ENCODE peak calls at places on chromosomes 3 and 15, in eight cellular contexts. Z, Y, I, F, S, R, D and C are unnamed samples.

GRCh38 chr15:39786444-39787056 is 3.9 kb upstream of the FSIP1 start:
- DNase-seq in Z (peak), F (peak), R (no peak), S (no peak), Y (no peak), I (no peak), D (peak), C (no peak)

GRCh38 chr3:57752307-57752706 is 3.8 kb upstream of the SLMAP start:
- DNase-seq in S (no peak), Z (peak), D (no peak), R (no peak), I (no peak), Y (no peak), F (no peak), C (no peak)

GRCh38 chr3:67976683-67977082 is 322.3 kb upstream of the SUCLG2 start:
- DNase-seq in Z (no peak), D (no peak), I (no peak), S (no peak), Y (no peak), F (no peak), R (no peak), C (no peak)

GRCh38 chr3:100992086-100993033 is 861 bp downstream of the ABI3BP start:
- DNase-seq in S (no peak), D (no peak), Z (peak), R (no peak), F (no peak), Y (no peak), I (no peak), C (no peak)

GRCh38 chr15:94052711-94053110 is 178.7 kb upstream of the MCTP2 start:
- DNase-seq in D (no peak), R (no peak), F (no peak), Z (no peak), I (no peak), Y (no peak), S (no peak), C (no peak)

GRCh38 chr15:99401971-99402732 is 150.9 kb downstream of the LRRC28 start:
- DNase-seq in F (no peak), R (no peak), Z (no peak), S (no peak), D (no peak), I (no peak), Y (no peak), C (no peak)

GRCh38 chr3:172711457-172711800 is 562 bp upstream of the NCEH1 start:
- DNase-seq in Y (no peak), Z (no peak), I (no peak), D (no peak), R (no peak), S (no peak), F (no peak), C (no peak)

GRCh38 chr3:47849186-47850061 is 46.5 kb downstream of the DHX30 start:
- DNase-seq in Y (no peak), D (no peak), I (no peak), S (no peak), Z (no peak), F (no peak), R (no peak), C (no peak)

GRCh38 chr3:128726691-128727031 is 678 bp downstream of the RAB7A start:
- DNase-seq in F (no peak), Z (peak), D (no peak), R (peak), I (peak), Y (peak), S (no peak), C (no peak)

GRCh38 chr15:28955160-28955502 is 69.4 kb downstream of the APBA2 start:
- DNase-seq in Z (peak), F (no peak), R (no peak), S (no peak), I (no peak), D (peak), Y (no peak), C (no peak)

GRCh38 chr15:48046813-48047483 is 73.8 kb upstream of the SLC24A5 start:
- DNase-seq in F (no peak), D (peak), Z (no peak), I (no peak), S (no peak), R (no peak), Y (no peak), C (no peak)

GRCh38 chr3:145869958-145870357 is 291.0 kb downstream of the PLOD2 start:
- DNase-seq in D (no peak), R (no peak), F (no peak), Z (no peak), Y (no peak), S (no peak), I (no peak), C (no peak)

GRCh38 chr3:30343067-30343831 is 263.2 kb upstream of the TGFBR2 start:
- DNase-seq in I (no peak), R (no peak), Y (no peak), S (no peak), F (no peak), Z (no peak), D (no peak), C (no peak)

GRCh38 chr15:31511707-31512310 is 185.2 kb downstream of the KLF13 start:
- DNase-seq in Z (no peak), F (no peak), I (no peak), R (no peak), S (no peak), Y (no peak), D (no peak), C (no peak)

GRCh38 chr3:150069633-150070032 is 98.9 kb upstream of the PFN2 start:
- DNase-seq in Y (no peak), F (no peak), R (no peak), D (no peak), S (no peak), Z (no peak), I (no peak), C (no peak)

GRCh38 chr15:101411085-101411484 is 78.4 kb downstream of the PCSK6 start:
- DNase-seq in I (no peak), Y (no peak), S (no peak), R (no peak), Z (no peak), F (no peak), D (no peak), C (peak)

GRCh38 chr3:8223766-8224165 is 277.9 kb upstream of the LMCD1 start:
- DNase-seq in F (no peak), R (no peak), Y (no peak), I (no peak), Z (no peak), S (no peak), D (no peak), C (no peak)

GRCh38 chr3:142209655-142210054 is 15.7 kb downstream of the GK5 start:
- DNase-seq in I (no peak), Y (no peak), R (no peak), F (peak), D (no peak), S (no peak), Z (peak), C (no peak)

GRCh38 chr15:101024111-101024695 is 105.0 kb downstream of the LRRK1 start:
- DNase-seq in D (no peak), R (peak), Y (no peak), Z (no peak), I (no peak), S (no peak), F (no peak), C (peak)

GRCh38 chr3:181797431-181797830 is 85.7 kb downstream of the SOX2 start:
- DNase-seq in S (no peak), Y (no peak), I (no peak), F (no peak), Z (peak), D (no peak), R (no peak), C (no peak)

GRCh38 chr3:173912126-173912525 is 514.6 kb downstream of the NLGN1 start:
- DNase-seq in Y (no peak), I (no peak), R (no peak), D (no peak), Z (no peak), F (no peak), S (no peak), C (no peak)

GRCh38 chr3:46561951-46562350 is 4.2 kb downstream of the LRRC2 start:
- DNase-seq in R (no peak), F (no peak), I (no peak), Y (no peak), D (no peak), S (no peak), Z (peak), C (no peak)

GRCh38 chr3:146550743-146551510 is 6.5 kb upstream of the PLSCR1 start:
- DNase-seq in R (no peak), Z (peak), I (no peak), D (no peak), F (no peak), S (no peak), Y (no peak), C (no peak)

GRCh38 chr15:71807691-71808091 is 2.7 kb upstream of the NR2E3 start:
- DNase-seq in F (no peak), I (no peak), S (no peak), R (no peak), D (no peak), Y (no peak), Z (peak), C (no peak)

GRCh38 chr3:168722091-168722490 is 626.4 kb upstream of the GOLIM4 start:
- DNase-seq in S (no peak), Y (no peak), F (no peak), Z (no peak), R (no peak), I (no peak), D (no peak), C (no peak)

GRCh38 chr3:126285369-126285768 is 71.8 kb downstream of the KLF15 start:
- DNase-seq in Z (no peak), F (no peak), Y (no peak), R (no peak), D (no peak), I (no peak), S (no peak), C (no peak)

GRCh38 chr3:10205461-10206165 is 40.9 kb downstream of the IRAK2 start:
- DNase-seq in D (no peak), Z (peak), S (no peak), R (no peak), I (no peak), F (no peak), Y (no peak), C (no peak)

GRCh38 chr15:39556461-39556860 is 24.4 kb upstream of the THBS1 start:
- DNase-seq in Z (no peak), R (no peak), F (peak), Y (no peak), I (no peak), D (no peak), S (no peak), C (no peak)

GRCh38 chr15:44726568-44727461 is 9.5 kb upstream of the TRIM69 start:
- DNase-seq in S (no peak), I (no peak), Z (peak), D (no peak), R (no peak), F (no peak), Y (peak), C (no peak)

GRCh38 chr3:178671261-178672191 is 135.3 kb downstream of the KCNMB2 start:
- DNase-seq in F (no peak), Y (no peak), D (no peak), R (no peak), S (no peak), Z (peak), I (no peak), C (no peak)